ENCODE peak calls at places on chromosomes 11 and 22, in four cellular contexts. E is BJ; O is cardiac muscle cell; V is activated CD8-positive, alpha-beta T cell treated with anti-CD3 and anti-CD28 coated beads for 36 hours. A is an unnamed sample.

GRCh38 chr11:125146232-125146631 is 18.3 kb upstream of the PKNOX2 start:
- DNase-seq in E (no peak), O (no peak), V (no peak), A (no peak)

GRCh38 chr11:102309621-102310541 is 7.4 kb upstream of the BIRC3 start:
- DNase-seq in E (no peak), O (no peak), V (peak), A (no peak)

GRCh38 chr11:108220721-108221346 is 1.6 kb downstream of the NPAT start:
- DNase-seq in E (no peak), O (peak), V (no peak), A (no peak)

GRCh38 chr11:22780914-22781593 is 48.5 kb downstream of the SVIP start:
- DNase-seq in E (no peak), O (no peak), V (no peak), A (no peak)

GRCh38 chr11:35918716-35919115 is 25.1 kb upstream of the LDLRAD3 start:
- DNase-seq in E (no peak), O (no peak), V (no peak), A (no peak)

GRCh38 chr11:68136866-68137265 is 15.7 kb upstream of the CHKA start:
- DNase-seq in E (no peak), O (no peak), V (no peak), A (no peak)

GRCh38 chr11:127601578-127601977 is 601.0 kb upstream of the KIRREL3 start:
- DNase-seq in E (no peak), O (no peak), V (no peak), A (no peak)

GRCh38 chr11:117303101-117303500 is 12.0 kb downstream of the BACE1-AS start:
- DNase-seq in E (no peak), O (no peak), V (no peak), A (no peak)

GRCh38 chr22:30968015-30968923 is at the start of gene MORC2:
- DNase-seq in E (no peak), O (peak), V (no peak), A (peak)

GRCh38 chr22:30176431-30176830 is 70.1 kb downstream of the LIF start:
- DNase-seq in E (no peak), O (no peak), V (no peak), A (no peak)

GRCh38 chr11:132772712-132773545 is 759.4 kb downstream of the OPCML start:
- DNase-seq in E (no peak), O (no peak), V (peak), A (no peak)

GRCh38 chr11:12581923-12582322 is 92.3 kb upstream of the TEAD1 start:
- DNase-seq in E (peak), O (peak), V (no peak), A (no peak)

GRCh38 chr11:44578279-44578678 is 12.8 kb downstream of the CD82 start:
- DNase-seq in E (no peak), O (no peak), V (peak), A (no peak)

GRCh38 chr11:129611661-129612566 is 203.7 kb upstream of the TMEM45B start:
- DNase-seq in E (no peak), O (no peak), V (no peak), A (no peak)

GRCh38 chr11:94762208-94762607 is 5.9 kb upstream of the AMOTL1 start:
- DNase-seq in E (no peak), O (no peak), V (peak), A (peak)

GRCh38 chr11:75431533-75432525 is 1.2 kb downstream of the KLHL35 start:
- DNase-seq in E (no peak), O (no peak), V (no peak), A (peak)

GRCh38 chr11:394858-395655 is 1.0 kb downstream of the PKP3 start:
- DNase-seq in E (no peak), O (no peak), V (no peak), A (no peak)

GRCh38 chr11:100920571-100920970 is 209.0 kb downstream of the PGR start:
- DNase-seq in E (no peak), O (no peak), V (no peak), A (no peak)

DNA sequence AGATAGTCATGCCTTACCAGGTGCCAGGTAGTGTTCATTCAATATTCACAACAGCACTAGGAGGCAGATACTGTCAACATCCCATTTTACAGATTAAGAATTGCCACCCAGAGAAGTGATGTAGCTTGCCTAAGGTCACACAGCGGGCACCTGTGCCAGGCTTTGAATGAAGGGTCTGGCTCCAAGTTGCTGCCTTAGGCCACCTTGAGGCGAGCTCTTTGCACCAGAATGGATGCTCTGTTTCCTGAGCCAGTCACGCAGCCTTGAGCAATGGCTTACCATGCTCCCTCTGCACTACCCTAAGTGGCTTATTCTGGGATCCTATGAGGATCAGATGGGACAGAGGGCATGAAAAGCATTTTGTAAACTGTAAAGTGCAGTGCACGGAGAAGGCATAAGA is 25.1 kb upstream of the TIMP3 start:
- DNase-seq in E (no peak), O (no peak), V (no peak), A (no peak)
- TF ChIP-seq CTCF in E (no peak), O (no peak), V (no peak), A (no peak)

GRCh38 chr22:34390400-34390799 is 470.1 kb upstream of the LARGE1 start:
- DNase-seq in E (no peak), O (no peak), V (no peak), A (no peak)
- TF ChIP-seq CTCF in E (no peak), O (no peak), V (no peak), A (no peak)

GRCh38 chr22:43743929-43744643 is 68.0 kb downstream of the EFCAB6 start:
- DNase-seq in E (no peak), O (no peak), V (no peak), A (no peak)
- TF ChIP-seq CTCF in E (no peak), O (no peak), V (no peak), A (no peak)

DNA sequence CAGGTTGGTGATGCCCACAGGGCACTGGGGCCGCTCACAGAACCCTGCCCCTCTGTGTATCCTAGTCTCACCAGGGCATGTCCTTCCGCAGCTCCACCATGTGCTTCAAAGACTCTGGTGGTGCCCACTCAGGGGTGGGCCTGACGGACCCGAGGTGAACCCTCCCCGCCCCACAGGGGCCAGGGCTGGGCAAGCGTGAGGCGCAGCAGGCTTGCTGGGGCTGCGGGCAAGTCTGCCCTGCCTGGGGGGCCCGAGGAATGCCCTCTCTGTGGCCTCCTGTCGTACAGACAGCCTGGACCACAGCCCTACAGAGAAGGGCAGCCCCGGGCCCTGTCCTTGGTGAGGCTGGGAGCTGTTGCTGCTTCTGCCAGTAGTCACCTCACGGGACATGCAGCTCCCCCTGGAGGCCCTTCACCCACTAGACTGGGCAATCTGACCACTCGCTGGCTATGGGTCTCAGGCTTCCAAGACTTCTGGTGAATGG is 40.2 kb downstream of the TBX1 start:
- DNase-seq in E (no peak), O (peak), V (no peak), A (peak)
- TF ChIP-seq CTCF in E (peak), O (peak), V (no peak), A (peak)

GRCh38 chr11:78420255-78420764 is 2.7 kb upstream of the GAB2 start:
- DNase-seq in E (no peak), O (peak), V (peak), A (peak)
- TF ChIP-seq CTCF in E (peak), O (peak), V (peak), A (peak)

GRCh38 chr22:49702068-49702397 is 125.6 kb downstream of the BRD1 start:
- DNase-seq in E (no peak), O (no peak), V (no peak), A (no peak)

GRCh38 chr22:49703391-49703926 is 124.2 kb downstream of the BRD1 start:
- DNase-seq in E (no peak), O (no peak), V (no peak), A (no peak)

GRCh38 chr22:49699476-49699875 is 128.2 kb downstream of the BRD1 start:
- DNase-seq in E (no peak), O (no peak), V (no peak), A (no peak)

GRCh38 chr22:49699928-49700498 is 127.7 kb downstream of the BRD1 start:
- DNase-seq in E (no peak), O (no peak), V (no peak), A (no peak)

DNA sequence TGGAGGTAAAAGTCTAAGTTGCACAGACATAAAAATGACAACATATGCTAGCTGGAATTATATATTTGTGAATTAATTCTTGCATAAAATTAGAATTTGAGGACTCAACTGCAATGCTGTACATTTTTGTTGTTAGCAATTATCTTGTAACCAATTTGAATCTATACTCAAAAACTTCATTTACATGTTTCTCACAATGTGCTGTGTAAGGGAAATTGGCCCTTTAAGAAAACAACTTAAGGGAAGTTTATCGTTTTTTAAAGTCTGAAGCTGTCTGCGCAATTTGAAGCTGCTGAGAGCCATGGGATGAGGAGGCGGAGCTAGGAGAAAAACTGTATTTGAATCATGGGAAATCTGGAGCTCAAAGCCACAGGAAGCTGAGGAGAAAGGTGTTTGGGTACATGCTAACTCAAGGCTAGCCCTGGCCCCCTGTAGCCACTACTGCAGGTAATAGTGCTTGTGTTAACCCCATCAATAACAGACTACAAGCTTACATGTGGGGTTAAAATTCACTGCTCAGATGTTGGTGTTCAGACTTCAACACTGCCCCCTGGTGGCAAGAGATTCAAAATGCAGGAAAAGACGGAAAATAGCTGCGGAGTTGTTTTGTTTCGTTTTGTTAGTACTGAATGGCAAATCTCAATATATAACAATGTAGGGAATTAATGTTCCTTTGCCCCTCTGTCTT is 126.1 kb downstream of the BRD1 start:
- DNase-seq in E (no peak), O (no peak), V (no peak), A (no peak)
- TF ChIP-seq CTCF in E (peak), O (peak), V (peak), A (peak)

DNA sequence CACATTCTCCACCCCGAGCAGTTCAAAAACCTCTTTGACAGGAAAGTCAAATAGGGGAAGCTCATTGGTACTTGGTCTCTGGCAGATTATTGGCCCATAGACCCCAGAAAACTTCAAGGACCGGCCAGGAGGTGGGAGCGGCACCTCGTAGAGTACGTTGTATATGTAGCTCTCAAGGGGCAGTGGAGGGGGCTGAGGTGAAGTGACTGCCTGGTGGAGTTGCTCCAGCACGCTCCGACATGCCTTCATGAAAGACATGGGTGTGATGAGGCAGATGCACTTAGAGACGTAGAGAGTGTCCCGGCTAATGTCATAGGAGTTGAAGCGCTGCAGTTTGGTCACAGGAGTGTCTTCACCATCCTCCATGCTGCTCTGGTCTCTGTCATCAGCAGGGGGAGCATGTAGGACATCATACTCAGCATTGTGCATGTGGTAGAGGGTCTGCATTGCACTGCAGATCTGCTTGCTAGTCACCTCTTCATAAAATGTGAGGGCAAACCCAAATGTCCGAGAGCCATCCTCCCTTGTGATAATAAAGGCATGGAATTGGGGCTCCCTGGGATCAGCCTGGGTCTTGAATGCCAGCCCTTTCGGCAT is 61.3 kb downstream of the DENND5A start:
- DNase-seq in E (no peak), O (no peak), V (peak), A (no peak)
- TF ChIP-seq CTCF in E (no peak), O (peak), V (peak), A (no peak)

DNA sequence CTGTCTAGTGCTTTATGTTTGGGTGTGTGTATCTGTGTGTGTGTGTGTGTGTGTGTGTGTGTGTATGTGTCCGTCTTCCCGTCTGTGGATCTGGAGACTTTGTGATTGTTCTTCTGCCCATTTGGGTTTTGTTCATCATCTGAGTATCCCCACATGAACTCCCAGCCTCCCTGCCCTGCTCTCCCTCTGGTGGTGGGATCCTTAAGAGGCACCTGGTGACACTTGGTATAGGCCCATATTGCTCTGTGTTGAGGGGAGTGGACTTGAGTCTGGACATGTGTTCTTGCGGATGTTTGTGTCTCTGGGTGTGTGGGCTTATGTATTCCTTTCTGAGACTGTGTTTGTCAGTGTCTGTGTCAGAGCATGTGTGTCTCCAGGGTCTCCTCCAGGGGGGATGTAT is 15.3 kb downstream of the RCOR2 start:
- DNase-seq in E (no peak), O (peak), V (peak), A (no peak)
- TF ChIP-seq CTCF in E (peak), O (peak), V (peak), A (no peak)

A was measured in endothelial cell.